ENCODE peak calls at places on chromosomes 3 and 15, in eight cellular contexts. D is foreskin fibroblast, V is stomach, E is astrocyte, U is AG04450, Y is fibroblast of mammary gland, M is GM23338, O is AG10803. T is an unnamed sample.

GRCh38 chr3:86923071-86923476 is 67.9 kb downstream of the VGLL3 start:
- DNase-seq in V (no peak), Y (peak), E (peak), M (no peak), O (peak), U (peak), D (peak), T (no peak)

GRCh38 chr3:24339266-24339825 is 155.3 kb downstream of the THRB start:
- DNase-seq in O (no peak), M (no peak), U (no peak), Y (peak), D (peak), E (no peak), V (no peak), T (no peak)

GRCh38 chr3:120637836-120638559 is 41.9 kb downstream of the NDUFB4 start:
- DNase-seq in Y (peak), O (peak), M (no peak), E (no peak), U (no peak), V (no peak), D (peak), T (no peak)

GRCh38 chr3:168820748-168821445 is 725.2 kb upstream of the GOLIM4 start:
- DNase-seq in V (no peak), E (no peak), M (no peak), Y (no peak), O (no peak), D (no peak), U (no peak), T (no peak)

GRCh38 chr3:5187920-5188418 is 462 bp downstream of the EDEM1 start:
- DNase-seq in O (peak), V (no peak), U (no peak), E (no peak), D (peak), Y (peak), M (peak), T (peak)

GRCh38 chr3:50913279-50913678 is 238.6 kb downstream of the DOCK3 start:
- DNase-seq in O (no peak), E (no peak), V (peak), Y (no peak), D (no peak), U (no peak), M (no peak), T (no peak)

GRCh38 chr3:188797045-188797444 is 374.7 kb upstream of the TPRG1 start:
- DNase-seq in M (no peak), V (no peak), D (no peak), E (no peak), Y (no peak), O (no peak), U (no peak), T (no peak)

GRCh38 chr3:14391033-14391432 is 11.4 kb upstream of the SLC6A6 start:
- DNase-seq in U (peak), E (peak), M (no peak), D (peak), V (no peak), Y (peak), O (peak), T (no peak)

GRCh38 chr3:27387625-27388024 is 18.4 kb upstream of the NEK10 start:
- DNase-seq in M (peak), O (peak), U (no peak), E (peak), Y (peak), V (no peak), D (no peak), T (no peak)

GRCh38 chr3:77320514-77320913 is 280.6 kb downstream of the ROBO2 start:
- DNase-seq in Y (peak), U (peak), E (peak), D (peak), V (no peak), M (peak), O (peak), T (no peak)

GRCh38 chr3:179450901-179451334 is 352 bp downstream of the GNB4 start:
- DNase-seq in E (peak), U (no peak), D (peak), M (peak), Y (peak), V (no peak), O (peak), T (peak)

GRCh38 chr3:149604125-149604851 is 53.5 kb downstream of the WWTR1 start:
- DNase-seq in Y (peak), D (peak), O (no peak), U (no peak), E (no peak), V (no peak), M (peak), T (no peak)

GRCh38 chr3:171334465-171334811 is 125.8 kb downstream of the TNIK start:
- DNase-seq in U (no peak), V (peak), E (peak), M (no peak), O (no peak), Y (no peak), D (no peak), T (no peak)

GRCh38 chr3:53255360-53255774 is 455 bp downstream of the TKT start:
- DNase-seq in V (peak), O (no peak), M (no peak), D (peak), E (no peak), U (no peak), Y (no peak), T (peak)

GRCh38 chr15:42066764-42067415 is 27.5 kb downstream of the PLA2G4D start:
- DNase-seq in U (no peak), Y (no peak), M (no peak), D (no peak), V (no peak), E (no peak), O (no peak), T (no peak)

GRCh38 chr15:70690012-70690411 is 73.3 kb downstream of the UACA start:
- DNase-seq in Y (no peak), M (no peak), V (no peak), O (no peak), U (no peak), E (no peak), D (no peak), T (no peak)

GRCh38 chr15:42974202-42974862 is 53.8 kb upstream of the TTBK2 start:
- DNase-seq in Y (no peak), U (no peak), E (no peak), O (no peak), V (no peak), M (no peak), D (no peak), T (no peak)

GRCh38 chr3:186255703-186256331 is 106.2 kb downstream of the DGKG start:
- DNase-seq in E (no peak), U (no peak), O (no peak), Y (no peak), V (peak), D (no peak), M (peak), T (no peak)

GRCh38 chr3:81097894-81098293 is 663.6 kb downstream of the GBE1 start:
- DNase-seq in Y (no peak), M (no peak), U (no peak), E (no peak), D (no peak), O (no peak), V (no peak), T (no peak)

GRCh38 chr15:24146251-24146650 is 459.1 kb upstream of the NDN start:
- DNase-seq in U (no peak), D (no peak), M (no peak), V (no peak), O (no peak), E (no peak), Y (no peak), T (no peak)

GRCh38 chr3:123799544-123800351 is 84.4 kb downstream of the MYLK start:
- DNase-seq in E (peak), D (peak), U (no peak), Y (peak), V (no peak), O (peak), M (no peak), T (no peak)

GRCh38 chr3:109731639-109732473 is 394.5 kb upstream of the DPPA4 start:
- DNase-seq in M (peak), O (peak), D (peak), Y (peak), V (peak), E (peak), U (peak), T (peak)

GRCh38 chr3:37163262-37164020 is 10.9 kb downstream of the LRRFIP2 start:
- DNase-seq in M (peak), E (peak), U (no peak), Y (peak), O (peak), V (no peak), D (peak), T (no peak)

GRCh38 chr15:35519536-35520149 is 26.3 kb downstream of the DPH6 start:
- DNase-seq in D (peak), M (peak), O (peak), U (peak), V (no peak), Y (peak), E (peak), T (no peak)

GRCh38 chr3:122395582-122395981 is 11.6 kb downstream of the FAM162A start:
- DNase-seq in V (no peak), D (peak), U (no peak), E (no peak), O (no peak), M (no peak), Y (peak), T (no peak)

GRCh38 chr3:157077565-157077991 is 82.4 kb downstream of the CCNL1 start:
- DNase-seq in U (no peak), E (peak), M (peak), O (peak), D (peak), Y (peak), V (peak), T (no peak)

GRCh38 chr15:70048196-70048565 is 49.5 kb downstream of the TLE3 start:
- DNase-seq in E (no peak), O (no peak), Y (no peak), M (no peak), U (no peak), V (no peak), D (no peak), T (no peak)

GRCh38 chr3:41898631-41899030 is 63.3 kb downstream of the ULK4 start:
- DNase-seq in M (no peak), O (no peak), E (no peak), D (no peak), Y (no peak), U (no peak), V (no peak), T (no peak)

DNA sequence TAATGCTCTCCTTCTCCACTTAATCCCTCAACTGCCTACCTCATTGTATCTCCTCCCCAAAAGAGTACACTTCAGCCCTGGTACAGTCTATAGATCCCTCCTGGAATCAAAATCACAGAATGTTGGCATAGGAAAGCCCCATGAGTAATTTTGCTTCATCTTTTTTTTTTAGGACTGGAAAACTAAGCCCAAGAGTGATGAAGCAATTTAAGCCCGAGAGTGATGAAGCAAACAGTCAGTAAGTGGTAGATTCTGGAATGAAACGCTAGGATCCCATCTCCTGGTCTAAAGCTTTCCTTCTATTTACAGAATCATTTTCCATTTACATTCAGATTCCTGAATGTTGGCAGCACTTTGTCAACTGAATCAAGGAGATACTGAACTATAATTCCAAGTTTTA is 29.8 kb upstream of the PLAAT1 start:
- DNase-seq in V (no peak), Y (no peak), D (no peak), U (no peak), E (no peak), O (no peak), M (no peak), T (no peak)
- TF ChIP-seq CTCF in V (no peak), Y (no peak), D (no peak), U (no peak), E (no peak), O (no peak), M (no peak), T (no peak)

GRCh38 chr15:91970142-91970541 is 116.6 kb downstream of the SLCO3A1 start:
- DNase-seq in V (peak), Y (peak), D (peak), M (no peak), O (peak), U (peak), E (no peak), T (no peak)

GRCh38 chr15:91975241-91975978 is 121.9 kb downstream of the SLCO3A1 start:
- DNase-seq in E (no peak), D (no peak), O (no peak), Y (no peak), M (peak), V (no peak), U (no peak), T (no peak)

GRCh38 chr15:91968610-91969009 is 115.1 kb downstream of the SLCO3A1 start:
- DNase-seq in E (no peak), D (no peak), V (no peak), M (peak), U (no peak), Y (no peak), O (no peak), T (no peak)

GRCh38 chr15:91974321-91974720 is 120.8 kb downstream of the SLCO3A1 start:
- DNase-seq in M (no peak), Y (no peak), O (no peak), V (no peak), U (no peak), D (no peak), E (no peak), T (no peak)

GRCh38 chr15:91973481-91973880 is 120.0 kb downstream of the SLCO3A1 start:
- DNase-seq in D (no peak), M (no peak), E (no peak), V (no peak), U (no peak), O (no peak), Y (no peak), T (no peak)
- TF ChIP-seq CTCF in D (no peak), M (no peak), E (no peak), V (no peak), U (no peak), O (no peak), Y (no peak), T (no peak)

GRCh38 chr3:107857854-107858253 is 233.0 kb downstream of the CD47 start:
- DNase-seq in Y (no peak), E (no peak), U (no peak), D (no peak), O (no peak), V (no peak), M (no peak), T (no peak)

GRCh38 chr3:107861422-107861821 is 229.4 kb downstream of the CD47 start:
- DNase-seq in E (no peak), U (no peak), D (no peak), M (no peak), Y (no peak), O (no peak), V (no peak), T (no peak)

GRCh38 chr3:107850681-107851080 is 240.2 kb downstream of the CD47 start:
- DNase-seq in Y (no peak), V (no peak), O (no peak), M (no peak), U (no peak), E (no peak), D (no peak), T (no peak)

GRCh38 chr3:107855710-107856109 is 235.1 kb downstream of the CD47 start:
- DNase-seq in M (peak), O (peak), U (no peak), Y (peak), D (no peak), V (no peak), E (peak), T (no peak)
- TF ChIP-seq CTCF in M (peak), O (peak), U (peak), Y (peak), D (no peak), V (no peak), E (peak), T (no peak)

GRCh38 chr15:80180986-80181385 is 28.2 kb downstream of the FAH start:
- DNase-seq in E (no peak), Y (no peak), U (no peak), M (no peak), D (no peak), O (no peak), V (no peak), T (no peak)

GRCh38 chr15:80179966-80180365 is 27.2 kb downstream of the FAH start:
- DNase-seq in V (no peak), O (no peak), M (no peak), Y (no peak), E (no peak), D (no peak), U (no peak), T (no peak)

GRCh38 chr15:80182611-80183210 is 29.9 kb downstream of the FAH start:
- DNase-seq in E (peak), U (peak), O (peak), M (no peak), D (peak), V (no peak), Y (peak), T (no peak)

GRCh38 chr15:80179025-80179759 is 26.4 kb downstream of the FAH start:
- DNase-seq in V (peak), M (no peak), D (peak), Y (peak), E (peak), O (peak), U (peak), T (no peak)

GRCh38 chr15:80180468-80180867 is 27.7 kb downstream of the FAH start:
- DNase-seq in U (no peak), V (no peak), E (no peak), D (no peak), Y (no peak), M (peak), O (no peak), T (no peak)
- TF ChIP-seq CTCF in U (no peak), V (no peak), E (no peak), D (no peak), Y (no peak), M (peak), O (no peak), T (no peak)

GRCh38 chr3:183987014-183987600 is 30.6 kb downstream of the ABCC5 start:
- DNase-seq in M (no peak), Y (no peak), E (no peak), U (no peak), V (no peak), O (no peak), D (no peak), T (no peak)

GRCh38 chr3:183984337-183984736 is 33.3 kb downstream of the ABCC5 start:
- DNase-seq in E (no peak), V (no peak), D (peak), O (peak), M (no peak), U (no peak), Y (peak), T (no peak)

GRCh38 chr3:183988216-183988790 is 29.4 kb downstream of the ABCC5 start:
- DNase-seq in V (no peak), Y (peak), D (no peak), E (peak), M (no peak), O (peak), U (peak), T (no peak)

GRCh38 chr3:183981990-183982658 is 35.6 kb downstream of the ABCC5 start:
- DNase-seq in D (no peak), O (no peak), Y (peak), V (no peak), E (no peak), M (no peak), U (no peak), T (no peak)

GRCh38 chr3:183984749-183985729 is 32.6 kb downstream of the ABCC5 start:
- DNase-seq in U (no peak), O (no peak), V (no peak), D (no peak), M (peak), E (no peak), Y (no peak), T (no peak)
- TF ChIP-seq CTCF in U (no peak), O (no peak), V (no peak), D (no peak), M (no peak), E (no peak), Y (no peak), T (no peak)